ENCODE peak calls at places on chromosomes 16 and 17, in five cellular contexts. E is OCI-LY7, G is cardiac muscle cell, J is SK-N-SH, H is spleen. I is an unnamed sample.

GRCh38 chr17:67576471-67576870 is 141.3 kb upstream of the NOL11 start:
- DNase-seq in E (no peak), G (no peak), J (no peak), H (no peak), I (no peak)

GRCh38 chr17:7717756-7718350 is 309 bp downstream of the DNAH2 start:
- DNase-seq in E (no peak), G (peak), J (no peak), H (no peak), I (no peak)

GRCh38 chr17:37392024-37392590 is 14.5 kb downstream of the ACACA start:
- DNase-seq in E (no peak), G (peak), J (no peak), H (no peak), I (peak)

GRCh38 chr16:89686520-89687091 is at the start of gene CDK10:
- DNase-seq in E (peak), G (peak), J (peak), H (peak), I (no peak)

GRCh38 chr17:20066253-20066652 is 57.1 kb downstream of the SPECC1 start:
- DNase-seq in E (no peak), G (no peak), J (no peak), H (no peak), I (peak)

GRCh38 chr17:65297384-65297783 is 160.2 kb downstream of the RGS9 start:
- DNase-seq in E (no peak), G (no peak), J (no peak), H (no peak), I (no peak)

GRCh38 chr17:73029941-73030340 is 62.5 kb downstream of the SLC39A11 start:
- DNase-seq in E (no peak), G (no peak), J (no peak), H (no peak), I (no peak)

GRCh38 chr16:72195609-72196008 is 23.7 kb upstream of the PMFBP1 start:
- DNase-seq in E (no peak), G (peak), J (peak), H (no peak), I (no peak)

GRCh38 chr17:49703557-49704277 is 4.0 kb downstream of the SLC35B1 start:
- DNase-seq in E (peak), G (peak), J (no peak), H (peak), I (peak)

GRCh38 chr16:66899310-66899944 is 19.1 kb downstream of the PDP2 start:
- DNase-seq in E (no peak), G (no peak), J (peak), H (no peak), I (no peak)

GRCh38 chr17:59406278-59406677 is 74.8 kb downstream of the YPEL2 start:
- DNase-seq in E (no peak), G (no peak), J (no peak), H (no peak), I (no peak)

GRCh38 chr16:12627394-12627793 is 176.3 kb downstream of the CPPED1 start:
- DNase-seq in E (no peak), G (no peak), J (no peak), H (no peak), I (no peak)

GRCh38 chr17:44210342-44211192 is 8.9 kb downstream of the UBTF start:
- DNase-seq in E (peak), G (peak), J (peak), H (peak), I (no peak)

GRCh38 chr17:1360975-1361374 is 39.0 kb downstream of the YWHAE start:
- DNase-seq in E (no peak), G (no peak), J (no peak), H (no peak), I (no peak)

GRCh38 chr17:80859004-80859941 is 132.4 kb upstream of the CHMP6 start:
- DNase-seq in E (no peak), G (peak), J (peak), H (peak), I (peak)

GRCh38 chr16:66081967-66082366 is 284.5 kb upstream of the CDH5 start:
- DNase-seq in E (no peak), G (no peak), J (no peak), H (no peak), I (no peak)

GRCh38 chr16:2195316-2196161 is 866 bp downstream of the CASKIN1 start:
- DNase-seq in E (no peak), G (no peak), J (peak), H (no peak), I (no peak)

GRCh38 chr16:76278976-76279375 is 1.8 kb downstream of the CNTNAP4 start:
- DNase-seq in E (peak), G (peak), J (peak), H (no peak), I (no peak)

GRCh38 chr16:79931721-79932120 is 331.2 kb upstream of the MAF start:
- DNase-seq in E (no peak), G (no peak), J (no peak), H (no peak), I (no peak)

DNA sequence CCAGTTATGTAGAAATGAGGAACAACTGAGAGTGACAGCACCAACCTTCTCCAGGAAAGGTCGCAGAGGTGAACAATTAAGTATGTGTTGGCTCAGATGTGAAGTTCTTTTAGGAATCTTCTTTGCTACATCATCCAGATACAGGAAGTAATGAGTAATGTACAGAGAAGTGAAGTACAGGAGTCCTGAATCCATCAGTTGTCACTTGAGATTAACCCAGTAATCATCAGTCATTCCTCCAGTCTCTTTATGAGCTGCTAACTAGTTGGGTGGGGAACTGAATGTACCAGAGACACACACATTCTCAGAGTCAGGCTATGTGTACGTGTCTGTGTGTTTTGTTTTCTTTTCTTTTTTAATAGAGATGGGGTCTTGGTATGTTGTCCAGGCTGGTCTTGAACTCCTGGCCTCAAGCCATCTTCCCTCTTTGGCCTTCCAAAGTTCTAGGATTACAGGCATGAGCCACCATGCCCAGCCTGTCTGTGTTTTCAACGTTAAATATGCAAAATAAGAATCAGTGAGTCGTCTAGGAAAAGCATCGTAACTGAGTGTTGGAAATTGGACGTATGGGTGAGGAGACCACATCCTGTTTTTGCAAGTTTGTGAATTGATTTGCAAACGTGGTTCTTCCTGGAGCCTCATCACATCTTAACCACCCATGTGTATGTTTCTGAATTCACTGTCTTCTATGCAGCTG is 19.9 kb downstream of the ZNF200 start:
- DNase-seq in E (peak), G (no peak), J (no peak), H (no peak), I (no peak)
- H3K4me3 ChIP-seq in E (peak), G (no peak), J (no peak), H (no peak), I (no peak)

GRCh38 chr16:715448-716249 is 731 bp downstream of the METRN start:
- DNase-seq in E (peak), G (peak), J (peak), H (no peak), I (no peak)
- TF ChIP-seq CTCF in E (peak), G (peak), J (peak), H (no peak), I (peak)

DNA sequence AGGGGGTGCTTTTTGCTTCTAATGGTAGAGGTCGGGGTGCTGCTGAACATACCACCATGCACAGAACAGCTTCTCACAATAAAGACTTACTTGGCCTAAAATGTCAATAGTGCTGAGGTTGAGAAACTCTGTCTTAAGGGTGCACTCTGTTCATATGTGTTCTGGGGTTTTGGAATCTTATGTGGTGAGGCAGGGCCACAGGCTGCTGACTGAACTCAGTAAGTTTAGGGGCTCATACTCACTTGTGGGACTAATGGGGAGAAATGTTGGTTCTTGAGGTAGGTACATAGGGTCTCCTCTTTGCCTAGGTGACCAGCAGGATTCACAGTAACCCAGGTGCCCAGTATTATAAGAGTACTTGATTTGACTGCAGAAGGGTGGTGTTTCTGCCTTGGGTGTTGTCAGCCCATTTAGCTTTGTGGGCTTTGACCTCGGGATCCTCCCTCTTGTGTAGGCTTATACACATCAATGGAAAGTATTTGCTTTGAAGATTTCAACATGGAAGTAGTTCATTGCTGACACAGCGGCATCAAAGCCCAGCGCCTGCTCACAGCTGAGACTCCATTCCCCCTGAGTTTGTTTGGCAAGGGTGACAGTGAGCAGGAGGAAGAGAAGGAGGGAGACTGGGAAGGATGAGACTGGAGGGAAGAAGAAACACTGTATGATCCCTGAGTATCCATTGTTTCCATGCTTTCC is 17.2 kb downstream of the SLC7A6 start:
- DNase-seq in E (no peak), G (no peak), J (no peak), H (no peak), I (no peak)
- H3K4me3 ChIP-seq in E (peak), G (no peak), J (no peak), H (no peak), I (no peak)

GRCh38 chr17:78307887-78308633 is 51.8 kb downstream of the SOCS3 start:
- DNase-seq in E (no peak), G (no peak), J (peak), H (no peak), I (no peak)
- TF ChIP-seq CTCF in E (no peak), G (no peak), J (no peak), H (peak), I (no peak)

GRCh38 chr17:77421635-77421982 is 280.8 kb downstream of the SEC14L1 start:
- DNase-seq in E (no peak), G (no peak), J (no peak), H (no peak), I (no peak)
- H3K4me3 ChIP-seq in E (peak), G (no peak), J (no peak), H (no peak), I (no peak)

GRCh38 chr16:24646646-24646995 is 82.8 kb upstream of the TNRC6A start:
- DNase-seq in E (no peak), G (no peak), J (no peak), H (no peak), I (no peak)

GRCh38 chr16:24643489-24643888 is 86.0 kb upstream of the TNRC6A start:
- DNase-seq in E (no peak), G (no peak), J (no peak), H (no peak), I (no peak)

DNA sequence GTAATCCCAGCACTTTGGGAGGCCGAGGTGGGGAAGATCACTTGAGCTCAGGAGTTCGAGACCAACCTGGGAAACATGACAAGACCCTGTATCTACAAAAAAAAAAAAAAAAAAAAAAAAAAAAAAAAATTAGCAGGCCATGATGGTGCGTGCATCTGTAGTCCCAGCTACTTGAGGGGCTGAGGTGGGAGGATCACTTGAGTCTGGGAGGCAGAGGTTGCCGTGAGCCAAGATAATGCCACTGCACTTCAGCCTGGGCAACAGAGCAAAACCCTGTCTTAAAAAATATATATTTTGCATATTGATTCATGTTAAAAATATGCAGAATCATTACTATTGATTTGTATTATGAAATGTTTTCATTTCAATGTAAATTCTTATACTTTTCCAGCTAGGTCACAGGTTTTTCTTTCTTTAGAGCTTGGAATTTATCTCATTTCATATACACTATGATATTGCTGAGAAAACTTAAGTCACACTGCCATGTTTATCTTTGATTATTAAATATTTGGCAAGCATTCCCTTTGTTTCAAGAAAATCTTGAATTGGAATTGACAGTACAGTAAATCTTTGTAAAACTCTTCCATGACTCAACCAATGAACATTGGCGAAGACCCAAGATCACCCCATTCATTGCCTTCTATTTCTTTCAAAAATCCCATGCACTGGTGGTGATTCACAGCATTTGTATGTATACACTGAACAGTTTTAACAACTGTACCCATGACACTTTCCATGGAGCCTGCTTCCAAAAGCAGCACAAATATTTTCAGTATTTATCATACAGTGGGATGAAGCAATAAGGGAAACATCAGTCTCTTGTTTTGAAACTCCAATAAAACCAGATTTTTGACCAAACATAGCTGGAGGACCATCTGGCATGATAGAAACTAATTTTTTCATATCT is 83.5 kb upstream of the TNRC6A start:
- DNase-seq in E (no peak), G (no peak), J (no peak), H (no peak), I (peak)
- TF ChIP-seq CTCF in E (no peak), G (no peak), J (no peak), H (no peak), I (no peak)

I was measured in AG04449.